ENCODE peak calls at places on chromosomes 4 and X, in six cellular contexts. One of them, this sample, is unnamed.

GRCh38 chr4:184386271-184386781 is 88.0 kb downstream of the IRF2 start:
- DNase-seq in GM12891: no peak
- DNase-seq in H1: peak
- DNase-seq in K562: peak
- DNase-seq in HepG2: no peak
- DNase-seq in GM12878: no peak
- DNase-seq in this sample: no peak

GRCh38 chrX:17072726-17073125 is 126.3 kb downstream of the REPS2 start:
- DNase-seq in GM12891: no peak
- DNase-seq in H1: no peak
- DNase-seq in K562: no peak
- DNase-seq in HepG2: no peak
- DNase-seq in GM12878: no peak
- DNase-seq in this sample: no peak

GRCh38 chrX:108064001-108064400 is 19.1 kb downstream of the VSIG1 start:
- DNase-seq in GM12891: no peak
- DNase-seq in H1: no peak
- DNase-seq in K562: no peak
- DNase-seq in HepG2: no peak
- DNase-seq in GM12878: no peak
- DNase-seq in this sample: no peak

GRCh38 chr4:110092646-110093045 is 105.8 kb downstream of the ELOVL6 start:
- DNase-seq in GM12891: no peak
- DNase-seq in H1: no peak
- DNase-seq in K562: no peak
- DNase-seq in HepG2: no peak
- DNase-seq in GM12878: no peak
- DNase-seq in this sample: no peak

GRCh38 chrX:74291577-74291963 is 12.4 kb upstream of the ZCCHC13 start:
- DNase-seq in GM12891: no peak
- DNase-seq in H1: no peak
- DNase-seq in K562: no peak
- DNase-seq in HepG2: no peak
- DNase-seq in GM12878: no peak
- DNase-seq in this sample: no peak

GRCh38 chrX:10240918-10241317 is 84.1 kb downstream of the CLCN4 start:
- DNase-seq in GM12891: no peak
- DNase-seq in H1: no peak
- DNase-seq in K562: no peak
- DNase-seq in HepG2: no peak
- DNase-seq in GM12878: no peak
- DNase-seq in this sample: no peak

GRCh38 chrX:10111364-10112148 is 45.2 kb upstream of the CLCN4 start:
- DNase-seq in GM12891: peak
- DNase-seq in H1: no peak
- DNase-seq in K562: no peak
- DNase-seq in HepG2: peak
- DNase-seq in GM12878: peak
- DNase-seq in this sample: no peak

GRCh38 chr4:77600521-77601451 is 4.8 kb upstream of the CXCL13 start:
- DNase-seq in GM12891: no peak
- DNase-seq in H1: no peak
- DNase-seq in K562: peak
- DNase-seq in HepG2: peak
- DNase-seq in GM12878: no peak
- DNase-seq in this sample: no peak

GRCh38 chrX:2928127-2928582 is 984 bp downstream of the ARSD start:
- DNase-seq in GM12891: peak
- DNase-seq in H1: peak
- DNase-seq in K562: no peak
- DNase-seq in HepG2: peak
- DNase-seq in GM12878: no peak
- DNase-seq in this sample: no peak

GRCh38 chr4:83873996-83874395 is 338.1 kb downstream of the GPAT3 start:
- DNase-seq in GM12891: no peak
- DNase-seq in H1: no peak
- DNase-seq in K562: no peak
- DNase-seq in HepG2: no peak
- DNase-seq in GM12878: no peak
- DNase-seq in this sample: no peak

GRCh38 chr4:25913056-25913850 is 767 bp upstream of the SMIM20 start:
- DNase-seq in GM12891: peak
- DNase-seq in H1: no peak
- DNase-seq in K562: no peak
- DNase-seq in HepG2: no peak
- DNase-seq in GM12878: no peak
- DNase-seq in this sample: peak

GRCh38 chr4:119628281-119629141 is at the start of gene PDE5A:
- DNase-seq in GM12891: peak
- DNase-seq in H1: peak
- DNase-seq in K562: peak
- DNase-seq in HepG2: peak
- DNase-seq in GM12878: no peak
- DNase-seq in this sample: peak

GRCh38 chr4:122854444-122854843 is 27.8 kb downstream of the FGF2 start:
- DNase-seq in GM12891: no peak
- DNase-seq in H1: no peak
- DNase-seq in K562: no peak
- DNase-seq in HepG2: no peak
- DNase-seq in GM12878: no peak
- DNase-seq in this sample: no peak

GRCh38 chr4:113982181-113982580 is 2.7 kb upstream of the ARSJ start:
- DNase-seq in GM12891: no peak
- DNase-seq in H1: no peak
- DNase-seq in K562: no peak
- DNase-seq in HepG2: no peak
- DNase-seq in GM12878: no peak
- DNase-seq in this sample: no peak

GRCh38 chrX:65034641-65035450 is 58.6 kb upstream of the ZC4H2 start:
- DNase-seq in GM12891: peak
- DNase-seq in H1: peak
- DNase-seq in K562: peak
- DNase-seq in HepG2: peak
- DNase-seq in GM12878: no peak
- DNase-seq in this sample: peak

GRCh38 chr4:187141101-187141500 is 417.4 kb upstream of the FAT1 start:
- DNase-seq in GM12891: no peak
- DNase-seq in H1: no peak
- DNase-seq in K562: no peak
- DNase-seq in HepG2: no peak
- DNase-seq in GM12878: no peak
- DNase-seq in this sample: no peak

GRCh38 chr4:122003335-122003734 is 51.5 kb upstream of the TRPC3 start:
- DNase-seq in GM12891: no peak
- DNase-seq in H1: peak
- DNase-seq in K562: peak
- DNase-seq in HepG2: peak
- DNase-seq in GM12878: peak
- DNase-seq in this sample: no peak

GRCh38 chr4:6001965-6002833 is 16.0 kb downstream of the C4orf50 start:
- DNase-seq in GM12891: no peak
- DNase-seq in H1: no peak
- DNase-seq in K562: no peak
- DNase-seq in HepG2: no peak
- DNase-seq in GM12878: no peak
- DNase-seq in this sample: no peak

GRCh38 chr4:32135642-32136041 is 1415.5 kb downstream of the PCDH7 start:
- DNase-seq in GM12891: no peak
- DNase-seq in H1: no peak
- DNase-seq in K562: no peak
- DNase-seq in HepG2: no peak
- DNase-seq in GM12878: no peak
- DNase-seq in this sample: no peak

GRCh38 chrX:107706309-107706708 is 69.3 kb downstream of the TSC22D3 start:
- DNase-seq in GM12891: no peak
- DNase-seq in H1: no peak
- DNase-seq in K562: no peak
- DNase-seq in HepG2: no peak
- DNase-seq in GM12878: no peak
- DNase-seq in this sample: no peak

GRCh38 chrX:103571726-103572125 is 13.6 kb upstream of the TCEAL4 start:
- DNase-seq in GM12891: no peak
- DNase-seq in H1: no peak
- DNase-seq in K562: no peak
- DNase-seq in HepG2: no peak
- DNase-seq in GM12878: no peak
- DNase-seq in this sample: no peak

GRCh38 chr4:185344743-185345538 is 50.8 kb downstream of the LRP2BP start:
- DNase-seq in GM12891: no peak
- DNase-seq in H1: no peak
- DNase-seq in K562: no peak
- DNase-seq in HepG2: no peak
- DNase-seq in GM12878: peak
- DNase-seq in this sample: no peak

GRCh38 chrX:41350976-41351569 is 17.1 kb downstream of the DDX3X start:
- DNase-seq in GM12891: no peak
- DNase-seq in H1: no peak
- DNase-seq in K562: peak
- DNase-seq in HepG2: no peak
- DNase-seq in GM12878: no peak
- DNase-seq in this sample: no peak

GRCh38 chrX:101595739-101596419 is 21.9 kb downstream of the ARMCX6 start:
- DNase-seq in GM12891: peak
- DNase-seq in H1: no peak
- DNase-seq in K562: peak
- DNase-seq in HepG2: peak
- DNase-seq in GM12878: peak
- DNase-seq in this sample: peak

GRCh38 chr4:76563804-76564468 is 128.9 kb downstream of the SHROOM3 start:
- DNase-seq in GM12891: no peak
- DNase-seq in H1: no peak
- DNase-seq in K562: no peak
- DNase-seq in HepG2: no peak
- DNase-seq in GM12878: no peak
- DNase-seq in this sample: no peak

GRCh38 chrX:9562851-9563250 is 98.0 kb downstream of the TBL1X start:
- DNase-seq in GM12891: no peak
- DNase-seq in H1: no peak
- DNase-seq in K562: no peak
- DNase-seq in HepG2: peak
- DNase-seq in GM12878: no peak
- DNase-seq in this sample: no peak

GRCh38 chrX:12891167-12891566 is 15.3 kb upstream of the TLR8 start:
- DNase-seq in GM12891: no peak
- DNase-seq in H1: no peak
- DNase-seq in K562: no peak
- DNase-seq in HepG2: no peak
- DNase-seq in GM12878: no peak
- DNase-seq in this sample: no peak

GRCh38 chrX:112889400-112889799 is 48.8 kb upstream of the AMOT start:
- DNase-seq in GM12891: no peak
- DNase-seq in H1: no peak
- DNase-seq in K562: no peak
- DNase-seq in HepG2: no peak
- DNase-seq in GM12878: no peak
- DNase-seq in this sample: no peak
- TF ChIP-seq POLR2A in GM12891: no peak
- TF ChIP-seq POLR2A in H1: no peak
- TF ChIP-seq POLR2A in K562: no peak
- TF ChIP-seq POLR2A in HepG2: no peak
- TF ChIP-seq POLR2A in GM12878: no peak
- TF ChIP-seq POLR2A in this sample: no peak

GRCh38 chr4:86657910-86658309 is 63.8 kb downstream of the PTPN13 start:
- DNase-seq in GM12891: no peak
- DNase-seq in H1: no peak
- DNase-seq in K562: no peak
- DNase-seq in HepG2: no peak
- DNase-seq in GM12878: peak
- DNase-seq in this sample: no peak

GRCh38 chr4:86657382-86657781 is 63.3 kb downstream of the PTPN13 start:
- DNase-seq in GM12891: no peak
- DNase-seq in H1: no peak
- DNase-seq in K562: no peak
- DNase-seq in HepG2: no peak
- DNase-seq in GM12878: no peak
- DNase-seq in this sample: no peak

GRCh38 chr4:86652332-86652932 is 58.3 kb downstream of the PTPN13 start:
- DNase-seq in GM12891: no peak
- DNase-seq in H1: no peak
- DNase-seq in K562: no peak
- DNase-seq in HepG2: no peak
- DNase-seq in GM12878: no peak
- DNase-seq in this sample: no peak

DNA sequence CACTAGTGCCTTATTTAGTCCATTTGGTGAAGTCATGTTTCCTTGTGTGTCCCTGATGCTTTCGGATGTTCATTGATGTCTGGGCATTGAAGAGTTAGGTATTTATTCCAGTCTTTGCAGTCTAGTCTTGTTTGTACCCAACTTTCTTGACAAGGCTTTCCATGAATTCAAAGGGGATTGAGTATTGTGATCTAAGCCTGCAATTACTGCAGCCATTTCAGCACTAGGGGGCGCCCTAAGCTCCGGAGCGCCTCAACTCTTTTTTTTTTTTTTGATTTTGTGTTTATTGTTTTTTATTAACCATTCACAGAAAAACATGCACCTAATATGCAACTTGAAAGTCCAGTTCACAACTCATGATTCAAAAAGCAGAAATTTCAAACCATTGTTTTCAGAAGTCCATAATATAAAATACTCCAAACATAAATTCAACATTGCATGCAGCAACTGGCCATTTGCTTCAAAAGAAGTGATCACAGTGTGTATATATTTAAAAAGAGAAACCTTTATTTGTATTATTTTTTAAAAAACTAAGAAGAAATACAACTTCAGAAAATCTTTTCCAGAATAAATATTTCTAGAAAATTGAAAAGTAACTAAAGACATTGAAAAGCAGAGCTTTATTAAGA is 59.2 kb downstream of the PTPN13 start:
- DNase-seq in GM12891: no peak
- DNase-seq in H1: no peak
- DNase-seq in K562: peak
- DNase-seq in HepG2: peak
- DNase-seq in GM12878: no peak
- DNase-seq in this sample: no peak
- TF ChIP-seq TAF1 in GM12891: no peak
- TF ChIP-seq TAF1 in H1: no peak
- TF ChIP-seq TAF1 in K562: no peak
- TF ChIP-seq TAF1 in HepG2: no peak
- TF ChIP-seq TAF1 in GM12878: no peak
- TF ChIP-seq TAF1 in this sample: no peak

GRCh38 chrX:155070975-155071693 is at the start of the genes BRCC3, CMC4 and MTCP1:
- DNase-seq in GM12891: peak
- DNase-seq in H1: peak
- DNase-seq in K562: peak
- DNase-seq in HepG2: peak
- DNase-seq in GM12878: peak
- DNase-seq in this sample: peak
- TF ChIP-seq POLR2A in GM12891: peak
- TF ChIP-seq POLR2A in H1: peak
- TF ChIP-seq POLR2A in K562: peak
- TF ChIP-seq POLR2A in HepG2: peak
- TF ChIP-seq POLR2A in GM12878: peak
- TF ChIP-seq POLR2A in this sample: peak

DNA sequence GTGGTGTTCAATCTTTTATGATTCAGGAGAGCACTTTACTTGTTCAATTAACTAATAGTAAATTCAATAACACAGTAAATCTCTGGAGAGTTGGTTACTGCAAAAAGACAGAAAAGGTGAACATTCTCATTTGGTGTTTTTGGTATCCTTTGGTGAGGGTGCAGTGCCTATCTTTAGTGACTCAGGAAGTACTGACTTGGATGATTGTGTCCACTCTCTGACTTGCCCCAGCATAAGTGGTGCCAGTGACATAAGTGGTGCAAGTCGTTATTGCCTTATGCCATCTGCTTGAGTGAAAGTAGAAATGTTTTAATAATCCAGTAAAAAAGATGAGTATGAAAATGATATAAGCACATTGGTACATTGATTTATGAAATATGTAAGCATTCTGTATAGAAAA is 27.0 kb downstream of the GUCY1B1 start:
- DNase-seq in GM12891: no peak
- DNase-seq in H1: no peak
- DNase-seq in K562: no peak
- DNase-seq in HepG2: no peak
- DNase-seq in GM12878: no peak
- DNase-seq in this sample: no peak
- TF ChIP-seq TAF1 in GM12891: no peak
- TF ChIP-seq TAF1 in H1: no peak
- TF ChIP-seq TAF1 in K562: no peak
- TF ChIP-seq TAF1 in HepG2: no peak
- TF ChIP-seq TAF1 in GM12878: no peak
- TF ChIP-seq TAF1 in this sample: no peak

This sample was measured in GM12892.